ENCODE peak calls at places on chromosomes 2 and 18, in nine cellular contexts. A is GM06990; B is astrocyte of the spinal cord; L is epithelial cell of esophagus; W is naive thymus-derived CD4-positive, alpha-beta T cell; D is activated CD8-positive, alpha-beta T cell treated with anti-CD3 and anti-CD28 coated beads, Interleukin-2, amount 10 ng/mL, durations not matched to agents 7 days and 5 days; X is ELR; E is foreskin fibroblast; F is pons. C is an unnamed sample.

GRCh38 chr2:201960300-201960699 is 73.4 kb upstream of the FZD7 start:
- DNase-seq in A (no peak), B (no peak), L (no peak), W (no peak), D (no peak), X (no peak), E (no peak), F (no peak), C (no peak)

GRCh38 chr2:19532797-19533196 is 174.4 kb upstream of the OSR1 start:
- DNase-seq in A (no peak), B (no peak), L (peak; percentile 77), W (no peak), D (no peak), X (peak; percentile 65), E (peak; percentile 64), F (no peak), C (no peak)

GRCh38 chr2:210707900-210708299 is 151.5 kb downstream of the CPS1 start:
- DNase-seq in A (no peak), B (no peak), L (no peak), W (no peak), D (no peak), X (no peak), E (no peak), F (no peak), C (no peak)

GRCh38 chr2:118614856-118615255 is 232.6 kb downstream of the EN1 start:
- DNase-seq in A (no peak), B (no peak), L (no peak), W (no peak), D (no peak), X (no peak), E (no peak), F (no peak), C (no peak)

GRCh38 chr2:217927601-217928323 is 75.0 kb downstream of the TNS1 start:
- DNase-seq in A (no peak), B (no peak), L (no peak), W (no peak), D (no peak), X (no peak), E (no peak), F (no peak), C (no peak)

GRCh38 chr2:39068757-39069515 is 51.9 kb downstream of the SOS1 start:
- DNase-seq in A (no peak), B (no peak), L (peak; percentile 89), W (no peak), D (no peak), X (peak; percentile 40), E (no peak), F (no peak), C (no peak)

GRCh38 chr2:218577482-218578220 is 9.0 kb downstream of the CNOT9 start:
- DNase-seq in A (no peak), B (no peak), L (no peak), W (no peak), D (no peak), X (no peak), E (no peak), F (no peak), C (no peak)

GRCh38 chr18:41660654-41661053 is 294.4 kb upstream of the PIK3C3 start:
- DNase-seq in A (no peak), B (no peak), L (peak; percentile 66), W (no peak), D (no peak), X (peak; percentile 74), E (no peak), F (no peak), C (no peak)

GRCh38 chr18:29512203-29512602 is 1335.3 kb upstream of the CDH2 start:
- DNase-seq in A (no peak), B (no peak), L (no peak), W (no peak), D (no peak), X (no peak), E (no peak), F (no peak), C (no peak)

GRCh38 chr2:233354971-233355574 is 779 bp downstream of the DGKD start:
- DNase-seq in A (peak; percentile 40), B (peak; percentile 14), L (peak; percentile 28), W (no peak), D (peak; percentile 29), X (peak; percentile 42), E (no peak), F (no peak), C (no peak)

GRCh38 chr2:235638541-235639192 is 144.8 kb downstream of the AGAP1 start:
- DNase-seq in A (no peak), B (no peak), L (no peak), W (no peak), D (no peak), X (no peak), E (no peak), F (peak; percentile 93), C (peak; percentile 89)

GRCh38 chr2:1328684-1329083 is 84.6 kb upstream of the TPO start:
- DNase-seq in A (no peak), B (no peak), L (no peak), W (no peak), D (no peak), X (no peak), E (no peak), F (no peak), C (no peak)

GRCh38 chr2:158580760-158581159 is 124.0 kb downstream of the PKP4 start:
- DNase-seq in A (no peak), B (no peak), L (no peak), W (no peak), D (no peak), X (no peak), E (no peak), F (no peak), C (no peak)

GRCh38 chr2:240432820-240433801 is 2.4 kb upstream of the GPC1 start:
- DNase-seq in A (peak; percentile 4), B (no peak), L (peak; percentile 41), W (peak; percentile 2), D (no peak), X (no peak), E (no peak), F (no peak), C (no peak)

GRCh38 chr2:18834341-18834740 is 245.0 kb upstream of the NT5C1B start:
- DNase-seq in A (no peak), B (peak; percentile 36), L (peak; percentile 82), W (no peak), D (no peak), X (peak; percentile 80), E (peak; percentile 72), F (peak; percentile 9), C (no peak)

GRCh38 chr2:240298803-240299709 is 136.4 kb upstream of the GPC1 start:
- DNase-seq in A (no peak), B (no peak), L (no peak), W (no peak), D (peak; percentile 15), X (no peak), E (no peak), F (no peak), C (no peak)

GRCh38 chr2:241354668-241355658 is 1.1 kb upstream of the FARP2 start:
- DNase-seq in A (peak; percentile 76), B (peak; percentile 81), L (peak; percentile 95), W (peak; percentile 60), D (peak; percentile 75), X (peak; percentile 87), E (peak; percentile 51), F (no peak), C (no peak)

GRCh38 chr2:160434254-160434948 is 59.2 kb downstream of the RBMS1 start:
- DNase-seq in A (no peak), B (no peak), L (no peak), W (no peak), D (no peak), X (no peak), E (no peak), F (no peak), C (no peak)

GRCh38 chr2:69789762-69790600 is 39.5 kb upstream of the GMCL1 start:
- DNase-seq in A (no peak), B (peak; percentile 55), L (no peak), W (no peak), D (no peak), X (peak; percentile 43), E (no peak), F (peak; percentile 47), C (peak; percentile 10)

GRCh38 chr2:22800422-22800821 is 584.6 kb upstream of the KLHL29 start:
- DNase-seq in A (no peak), B (no peak), L (no peak), W (no peak), D (no peak), X (no peak), E (no peak), F (no peak), C (no peak)

GRCh38 chr18:22170421-22171262 is 1.3 kb downstream of the GATA6 start:
- DNase-seq in A (peak; percentile 16), B (peak; percentile 77), L (peak; percentile 58), W (no peak), D (peak; percentile 30), X (peak; percentile 62), E (peak; percentile 41), F (no peak), C (no peak)

GRCh38 chr2:73359915-73360697 is 25.5 kb upstream of the ALMS1 start:
- DNase-seq in A (no peak), B (no peak), L (peak; percentile 4), W (no peak), D (no peak), X (peak; percentile 29), E (no peak), F (peak; percentile 9), C (no peak)

GRCh38 chr2:3886036-3886435 is 182.7 kb downstream of the DCDC2C start:
- DNase-seq in A (no peak), B (no peak), L (no peak), W (no peak), D (no peak), X (no peak), E (no peak), F (no peak), C (no peak)

GRCh38 chr18:22489694-22490093 is 72.0 kb upstream of the CTAGE1 start:
- DNase-seq in A (no peak), B (no peak), L (peak; percentile 72), W (no peak), D (no peak), X (peak; percentile 30), E (no peak), F (no peak), C (no peak)

GRCh38 chr2:198203306-198203705 is 398.9 kb downstream of the PLCL1 start:
- DNase-seq in A (no peak), B (peak; percentile 25), L (no peak), W (no peak), D (no peak), X (peak; percentile 3), E (no peak), F (peak; percentile 50), C (no peak)

GRCh38 chr2:157769866-157770265 is 106.3 kb downstream of the ACVR1 start:
- DNase-seq in A (no peak), B (no peak), L (no peak), W (no peak), D (no peak), X (no peak), E (no peak), F (no peak), C (no peak)

C was measured in midbrain.